ENCODE peak calls at places on chromosome X, in four cellular contexts. H is left lung, V is HCT116, R is suprapubic skin. U is an unnamed sample. For H3K4me1, the result is how much of the 10 kb centered on the place peaks cover.

GRCh38 chrX:134554291-134554690 is 94.3 kb downstream of the HPRT1 start:
- DNase-seq in H (no peak), V (no peak), R (no peak), U (no peak)

GRCh38 chrX:31580726-31581125 is 508.9 kb upstream of the FTHL17 start:
- DNase-seq in H (no peak), V (no peak), R (no peak), U (no peak)

GRCh38 chrX:72079607-72080006 is 52.1 kb downstream of the RTL5 start:
- DNase-seq in H (no peak), V (no peak), R (no peak), U (peak)

GRCh38 chrX:53481816-53482485 is 47.8 kb upstream of the HSD17B10 start:
- DNase-seq in H (peak), V (peak), R (no peak), U (no peak)

GRCh38 chrX:28610746-28611145 is 23.5 kb downstream of the IL1RAPL1 start:
- DNase-seq in H (no peak), V (no peak), R (no peak), U (no peak)

GRCh38 chrX:2423293-2423692 is 77.5 kb downstream of the DHRSX start:
- DNase-seq in H (no peak), V (no peak), R (peak), U (no peak)

GRCh38 chrX:139112432-139112831 is 400.9 kb upstream of the FGF13 start:
- DNase-seq in H (no peak), V (no peak), R (no peak), U (no peak)

GRCh38 chrX:113906168-113906567 is 677.7 kb upstream of the HTR2C start:
- DNase-seq in H (no peak), V (no peak), R (no peak), U (no peak)

GRCh38 chrX:139881130-139881529 is 51.7 kb downstream of the ATP11C start:
- DNase-seq in H (no peak), V (peak), R (no peak), U (no peak)

GRCh38 chrX:77451041-77451440 is 3.9 kb downstream of the FGF16 start:
- DNase-seq in H (no peak), V (no peak), R (no peak), U (no peak)

GRCh38 chrX:115393271-115393670 is 103.8 kb downstream of the LUZP4 start:
- DNase-seq in H (no peak), V (no peak), R (no peak), U (no peak)

GRCh38 chrX:118694628-118695027 is 32.8 kb upstream of the IL13RA1 start:
- DNase-seq in H (no peak), V (no peak), R (no peak), U (no peak)

GRCh38 chrX:87516716-87517115 is 886 bp upstream of the KLHL4 start:
- DNase-seq in H (no peak), V (no peak), R (no peak), U (no peak)

GRCh38 chrX:150887906-150888465 is 10.5 kb downstream of the CD99L2 start:
- DNase-seq in H (no peak), V (no peak), R (no peak), U (no peak)

GRCh38 chrX:30489323-30489722 is 88.2 kb downstream of the TASL start:
- DNase-seq in H (no peak), V (peak), R (no peak), U (no peak)

GRCh38 chrX:151153086-151153485 is 23.3 kb upstream of the GPR50 start:
- DNase-seq in H (no peak), V (no peak), R (no peak), U (no peak)

GRCh38 chrX:136112781-136113180 is 34.6 kb upstream of the FHL1 start:
- DNase-seq in H (no peak), V (no peak), R (no peak), U (no peak)

GRCh38 chrX:101676571-101676970 is 16.9 kb upstream of the ARMCX2 start:
- DNase-seq in H (no peak), V (no peak), R (no peak), U (no peak)

GRCh38 chrX:13216139-13216538 is 103.7 kb downstream of the ATXN3L start:
- DNase-seq in H (no peak), V (no peak), R (no peak), U (no peak)

GRCh38 chrX:106802063-106802387 is 448 bp upstream of the TBC1D8B start:
- DNase-seq in H (no peak), V (no peak), R (no peak), U (no peak)
- H3K4me3 ChIP-seq in H (peak), V (peak), R (peak), U (peak)

GRCh38 chrX:153879741-153880439 is 6.1 kb downstream of the L1CAM start:
- DNase-seq in H (no peak), V (no peak), R (no peak), U (no peak)
- H3K4me1 ChIP-seq in H (under half), V (under half), R (under half), U (under half)

GRCh38 chrX:132488819-132489255 is at the start of gene MBNL3:
- DNase-seq in H (peak), V (no peak), R (peak), U (peak)

GRCh38 chrX:132489256-132490085 is 633 bp upstream of the MBNL3 start:
- DNase-seq in H (peak), V (no peak), R (no peak), U (peak)

GRCh38 chrX:132493095-132493494 is 4.3 kb upstream of the MBNL3 start:
- DNase-seq in H (no peak), V (no peak), R (no peak), U (no peak)

GRCh38 chrX:132490086-132490419 is 1.2 kb upstream of the MBNL3 start:
- DNase-seq in H (no peak), V (no peak), R (no peak), U (no peak)

GRCh38 chrX:132491191-132491590 is 2.4 kb upstream of the MBNL3 start:
- DNase-seq in H (no peak), V (no peak), R (no peak), U (no peak)
- H3K4me3 ChIP-seq in H (no peak), V (no peak), R (peak), U (no peak)

DNA sequence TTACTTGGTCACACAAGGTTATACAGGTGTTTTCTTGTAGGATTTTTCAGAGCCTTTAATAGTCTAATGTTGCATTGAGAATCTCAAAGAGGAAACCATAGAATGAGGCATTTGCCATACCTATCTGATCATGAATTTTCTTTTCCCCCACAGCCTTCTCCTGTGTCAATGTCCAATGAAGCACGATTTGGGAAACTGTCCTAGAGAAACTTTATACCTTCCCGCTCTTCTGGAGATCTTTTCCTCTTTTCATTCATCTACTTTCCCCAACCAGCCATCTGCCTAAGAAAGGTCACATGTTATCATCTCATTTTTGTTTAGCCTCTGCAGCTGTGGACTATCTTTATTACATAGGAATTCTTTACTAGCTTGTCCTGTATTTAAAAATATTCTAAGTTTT is 19.9 kb downstream of the VSIG4 start:
- DNase-seq in H (no peak), V (no peak), R (no peak), U (no peak)
- H3K4me1 ChIP-seq in H (under half), V (under half), R (under half), U (under half)

GRCh38 chrX:109826954-109827708 is 94.1 kb upstream of the ACSL4 start:
- DNase-seq in H (no peak), V (no peak), R (no peak), U (no peak)

GRCh38 chrX:109830704-109831206 is 97.7 kb upstream of the ACSL4 start:
- DNase-seq in H (no peak), V (no peak), R (no peak), U (no peak)

GRCh38 chrX:109831326-109831985 is 98.4 kb upstream of the ACSL4 start:
- DNase-seq in H (no peak), V (no peak), R (no peak), U (no peak)

GRCh38 chrX:109830157-109830703 is 97.2 kb upstream of the ACSL4 start:
- DNase-seq in H (no peak), V (no peak), R (no peak), U (no peak)

DNA sequence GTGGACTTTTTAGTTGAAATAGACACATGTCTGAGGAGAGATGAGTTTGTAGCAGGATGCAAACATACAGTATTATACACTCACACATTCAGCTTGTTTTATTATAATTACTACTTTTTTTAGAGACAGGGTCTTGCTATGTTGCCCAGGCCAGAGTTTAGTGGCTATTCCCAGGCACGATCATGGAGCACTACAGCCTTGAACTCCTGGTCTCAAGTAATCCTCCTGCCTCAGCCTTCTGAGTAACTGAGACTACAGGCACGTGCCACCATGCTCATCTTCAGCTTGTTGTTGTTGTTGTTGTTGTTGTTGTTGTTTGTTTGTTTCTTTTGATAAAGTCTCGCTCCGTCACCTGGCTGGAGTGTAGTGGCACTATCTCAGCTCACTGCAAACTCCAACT is 94.7 kb upstream of the ACSL4 start:
- DNase-seq in H (no peak), V (no peak), R (no peak), U (no peak)
- H3K4me3 ChIP-seq in H (no peak), V (no peak), R (no peak), U (no peak)

GRCh38 chrX:24443943-24444342 is 21.1 kb upstream of the PDK3 start:
- DNase-seq in H (no peak), V (no peak), R (no peak), U (no peak)
- H3K4me1 ChIP-seq in H (under half), V (under half), R (under half), U (under half)

DNA sequence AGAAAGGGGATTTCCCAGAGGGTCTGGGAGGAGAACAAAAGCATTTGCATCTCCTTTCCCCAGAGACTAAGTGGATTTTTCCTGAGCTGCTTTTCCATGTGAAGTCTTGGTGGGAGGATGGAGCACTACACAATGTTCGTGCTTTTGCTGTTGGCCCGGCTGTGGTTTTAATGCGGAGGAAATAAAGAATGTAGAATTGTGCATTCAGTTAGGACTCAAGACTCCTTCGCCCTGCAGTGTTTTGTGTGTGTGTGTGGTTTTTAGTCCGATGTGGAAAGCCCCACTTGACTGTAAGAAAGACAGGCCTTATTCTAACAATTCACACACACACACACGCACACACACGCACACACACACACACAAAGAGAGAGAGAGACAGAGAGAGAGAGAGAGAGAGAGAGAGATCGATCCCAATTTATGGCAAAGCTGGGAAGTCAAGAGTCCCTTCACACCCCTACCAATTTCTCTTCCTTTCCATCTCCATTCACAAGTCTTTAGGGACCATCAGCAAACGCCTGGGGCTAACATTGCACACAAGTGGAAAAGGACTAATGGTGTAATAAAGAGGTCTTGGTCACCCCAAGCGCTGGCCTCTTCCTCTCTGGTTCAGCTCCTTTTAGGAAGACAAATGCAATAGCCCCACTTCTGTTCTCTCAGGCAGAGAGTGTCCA is 44.2 kb downstream of the CLDN34 start:
- DNase-seq in H (no peak), V (no peak), R (no peak), U (no peak)
- H3K4me3 ChIP-seq in H (no peak), V (no peak), R (no peak), U (no peak)

U was measured in left ventricle myocardium inferior.